ENCODE peak calls at places on chromosome 12, in ten cellular contexts. L is A549; E is heart right ventricle; X is HCT116; F is gastrocnemius medialis; W is heart left ventricle; U is PC-9; Q is body of pancreas; G is uterus; A is naive thymus-derived CD4-positive, alpha-beta T cell. N is an unnamed sample.

GRCh38 chr12:77891531-77892147 is 60.9 kb downstream of the NAV3 start:
- DNase-seq in L (no peak), E (no peak), X (no peak), F (no peak), W (no peak), U (no peak), Q (no peak), G (no peak), A (no peak), N (no peak)

GRCh38 chr12:132285991-132286681 is 43.3 kb downstream of the GALNT9 start:
- DNase-seq in L (no peak), E (peak; percentile 28), X (no peak), F (no peak), W (peak; percentile 54), U (peak; percentile 78), Q (peak; percentile 60), G (peak; percentile 37), A (no peak), N (peak; percentile 12)

GRCh38 chr12:57452181-57452936 is 2.7 kb upstream of the INHBE start:
- DNase-seq in L (no peak), E (peak; percentile 75), X (no peak), F (peak; percentile 47), W (peak; percentile 81), U (no peak), Q (no peak), G (no peak), A (no peak), N (no peak)

GRCh38 chr12:76698316-76698715 is 65.6 kb upstream of the ZDHHC17 start:
- DNase-seq in L (no peak), E (no peak), X (no peak), F (no peak), W (no peak), U (no peak), Q (no peak), G (no peak), A (no peak), N (no peak)

GRCh38 chr12:94047781-94048567 is 100.4 kb upstream of the PLXNC1 start:
- DNase-seq in L (no peak), E (peak; percentile 11), X (no peak), F (no peak), W (no peak), U (no peak), Q (no peak), G (no peak), A (no peak), N (no peak)

GRCh38 chr12:109711596-109712461 is 1.8 kb upstream of the FAM222A start:
- DNase-seq in L (no peak), E (no peak), X (no peak), F (no peak), W (peak; percentile 52), U (no peak), Q (peak; percentile 57), G (no peak), A (no peak), N (peak; percentile 73)

GRCh38 chr12:188910-189621 is 24.9 kb downstream of the SLC6A12 start:
- DNase-seq in L (peak; percentile 85), E (peak; percentile 40), X (no peak), F (no peak), W (no peak), U (peak; percentile 50), Q (peak; percentile 68), G (peak; percentile 52), A (peak; percentile 31), N (peak; percentile 48)

GRCh38 chr12:40819427-40820108 is 127.3 kb downstream of the CNTN1 start:
- DNase-seq in L (no peak), E (no peak), X (no peak), F (no peak), W (no peak), U (no peak), Q (peak; percentile 23), G (peak; percentile 19), A (no peak), N (no peak)

GRCh38 chr12:124126950-124127349 is 153.9 kb downstream of the ZNF664 start:
- DNase-seq in L (no peak), E (no peak), X (no peak), F (no peak), W (no peak), U (no peak), Q (no peak), G (no peak), A (no peak), N (no peak)

GRCh38 chr12:71840226-71840847 is 778 bp downstream of the TBC1D15 start:
- DNase-seq in L (peak; percentile 49), E (peak; percentile 10), X (peak; percentile 23), F (no peak), W (no peak), U (no peak), Q (no peak), G (no peak), A (no peak), N (peak; percentile 80)

GRCh38 chr12:107356266-107356936 is 263.1 kb upstream of the CRY1 start:
- DNase-seq in L (no peak), E (no peak), X (no peak), F (no peak), W (no peak), U (no peak), Q (no peak), G (no peak), A (no peak), N (no peak)

GRCh38 chr12:112941528-112942335 is 3.5 kb downstream of the OAS3 start:
- DNase-seq in L (no peak), E (no peak), X (no peak), F (no peak), W (no peak), U (no peak), Q (no peak), G (no peak), A (no peak), N (no peak)

GRCh38 chr12:48197549-48197966 is 5.5 kb downstream of the OR10AD1 start:
- DNase-seq in L (peak; percentile 51), E (no peak), X (peak; percentile 23), F (no peak), W (no peak), U (no peak), Q (peak; percentile 19), G (no peak), A (peak; percentile 60), N (peak; percentile 56)

GRCh38 chr12:96880220-96880619 is 26.8 kb upstream of the NEDD1 start:
- DNase-seq in L (no peak), E (no peak), X (no peak), F (no peak), W (no peak), U (no peak), Q (no peak), G (no peak), A (no peak), N (no peak)

GRCh38 chr12:3468329-3468728 is 22.7 kb upstream of the PRMT8 start:
- DNase-seq in L (no peak), E (no peak), X (no peak), F (no peak), W (no peak), U (no peak), Q (no peak), G (no peak), A (no peak), N (no peak)

GRCh38 chr12:69925291-69925690 is 100.3 kb downstream of the MYRFL start:
- DNase-seq in L (no peak), E (no peak), X (no peak), F (no peak), W (no peak), U (no peak), Q (no peak), G (no peak), A (no peak), N (no peak)

GRCh38 chr12:65106948-65107347 is 14.2 kb downstream of the WIF1 start:
- DNase-seq in L (peak; percentile 12), E (no peak), X (no peak), F (no peak), W (no peak), U (no peak), Q (no peak), G (no peak), A (no peak), N (peak; percentile 14)

GRCh38 chr12:81221681-81222080 is 143.8 kb downstream of the ACSS3 start:
- DNase-seq in L (no peak), E (no peak), X (no peak), F (no peak), W (no peak), U (no peak), Q (no peak), G (no peak), A (no peak), N (no peak)

GRCh38 chr12:110937104-110937641 is 16.8 kb upstream of the MYL2 start:
- DNase-seq in L (peak; percentile 66), E (no peak), X (peak; percentile 57), F (no peak), W (peak; percentile 50), U (peak; percentile 49), Q (peak; percentile 55), G (peak; percentile 35), A (peak; percentile 54), N (peak; percentile 15)
- H3K27ac ChIP-seq in L (no peak overlapping the region), E (no peak overlapping the region), X (no peak overlapping the region), F (peak overlapping the region; percentile 49), W (no peak overlapping the region), U (no peak overlapping the region), Q (no peak overlapping the region), G (no peak overlapping the region), A (no peak overlapping the region), N (no peak overlapping the region)

DNA sequence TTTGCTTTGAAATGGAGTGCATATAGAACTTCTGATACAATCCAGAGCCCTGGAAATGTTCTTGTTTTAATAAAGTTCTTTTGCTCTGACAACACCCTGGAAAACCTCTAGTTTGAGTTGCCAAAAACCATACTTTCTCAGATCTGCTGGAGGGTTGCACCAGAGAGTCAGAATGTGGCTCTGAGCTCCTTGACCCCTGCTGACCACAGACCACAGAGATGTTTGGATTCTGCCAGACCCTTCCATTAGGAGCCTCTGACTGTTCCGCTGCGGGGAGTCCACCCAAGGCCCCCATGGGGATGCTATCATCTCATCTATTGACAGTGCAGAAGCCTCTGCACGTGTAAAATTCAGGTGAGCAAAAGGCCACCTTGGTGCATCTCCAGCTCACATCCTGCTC is 332.6 kb downstream of the GLT1D1 start:
- DNase-seq in L (no peak), E (no peak), X (no peak), F (no peak), W (no peak), U (no peak), Q (no peak), G (no peak), A (no peak), N (no peak)
- H3K9me3 ChIP-seq in L (peaks cover 2% of the 10 kb centered on the region), E (no peaks in the 10 kb centered on the region), X (peaks cover 28% of the 10 kb centered on the region), F (no peaks in the 10 kb centered on the region), W (no peaks in the 10 kb centered on the region), U (no peaks in the 10 kb centered on the region), Q (no peaks in the 10 kb centered on the region), G (no peaks in the 10 kb centered on the region), A (no peaks in the 10 kb centered on the region), N (no peaks in the 10 kb centered on the region)

DNA sequence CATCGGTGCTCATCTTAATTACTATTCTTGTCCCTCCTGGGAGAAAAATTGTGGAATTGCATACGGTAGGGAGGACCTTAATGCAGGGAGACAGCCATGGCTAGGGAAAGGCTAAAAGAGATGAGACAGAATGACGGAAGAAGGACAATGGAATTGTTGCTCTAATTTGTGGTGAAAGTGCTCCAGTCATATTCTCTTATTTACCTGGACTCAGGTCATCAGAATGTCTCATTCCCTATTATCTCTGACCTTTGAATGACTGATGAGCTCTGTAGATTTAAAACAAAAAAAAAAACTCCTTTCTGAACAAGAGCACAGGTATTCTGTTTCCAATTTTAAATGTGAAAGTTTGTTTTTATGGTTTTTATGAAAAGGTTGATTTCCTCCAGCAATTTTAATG is 8.6 kb upstream of the EPS8 start:
- DNase-seq in L (no peak), E (no peak), X (no peak), F (no peak), W (no peak), U (no peak), Q (no peak), G (no peak), A (no peak), N (peak; percentile 35)
- H3K4me1 ChIP-seq in L (peaks cover 57% of the 10 kb centered on the region), E (no peaks in the 10 kb centered on the region), X (peaks cover 31% of the 10 kb centered on the region), F (no peaks in the 10 kb centered on the region), W (peaks cover 5% of the 10 kb centered on the region), U (peaks cover 72% of the 10 kb centered on the region), Q (no peaks in the 10 kb centered on the region), G (no peaks in the 10 kb centered on the region), A (no peaks in the 10 kb centered on the region), N (no peaks in the 10 kb centered on the region)

GRCh38 chr12:19025582-19025981 is 104.0 kb upstream of the PLEKHA5 start:
- DNase-seq in L (peak; percentile 12), E (no peak), X (no peak), F (no peak), W (no peak), U (no peak), Q (no peak), G (no peak), A (no peak), N (no peak)
- H3K27ac ChIP-seq in L (no peak overlapping the region), E (no peak overlapping the region), X (no peak overlapping the region), F (no peak overlapping the region), W (no peak overlapping the region), U (no peak overlapping the region), Q (no peak overlapping the region), G (no peak overlapping the region), A (no peak overlapping the region), N (no peak overlapping the region)

N was measured in small intestine.